ENCODE peak calls at places on chromosomes 2 and 18, in ten cellular contexts. D is transverse colon, B is uterus, L is tibial nerve, P is breast epithelium, Q is sigmoid colon, E is adrenal gland, J is suprapubic skin, G is HCT116, T is IMR-90. C is an unnamed sample.

GRCh38 chr18:21682276-21683051 is 22.1 kb downstream of the ABHD3 start:
- DNase-seq in D (no peak), B (no peak), L (peak; percentile 11), P (no peak), Q (no peak), E (no peak), J (no peak), G (no peak), T (peak; percentile 67), C (no peak)

GRCh38 chr2:8682719-8683667 is 1.1 kb downstream of the ID2 start:
- DNase-seq in D (peak; percentile 56), B (peak; percentile 40), L (peak; percentile 43), P (peak; percentile 40), Q (peak; percentile 74), E (peak; percentile 77), J (no peak), G (peak; percentile 8), T (peak; percentile 55), C (no peak)

GRCh38 chr2:204849887-204850286 is 304.6 kb downstream of the PARD3B start:
- DNase-seq in D (no peak), B (no peak), L (no peak), P (no peak), Q (no peak), E (no peak), J (no peak), G (no peak), T (no peak), C (no peak)

GRCh38 chr18:48894799-48895346 is 55.9 kb downstream of the SMAD7 start:
- DNase-seq in D (no peak), B (no peak), L (no peak), P (no peak), Q (peak; percentile 38), E (no peak), J (peak; percentile 31), G (no peak), T (no peak), C (no peak)

GRCh38 chr2:208189782-208190181 is at the start of gene C2orf80:
- DNase-seq in D (no peak), B (no peak), L (no peak), P (no peak), Q (no peak), E (no peak), J (no peak), G (no peak), T (no peak), C (no peak)

GRCh38 chr2:143629344-143629743 is 500.1 kb downstream of the ARHGAP15 start:
- DNase-seq in D (no peak), B (no peak), L (no peak), P (no peak), Q (no peak), E (no peak), J (no peak), G (no peak), T (peak; percentile 63), C (no peak)

GRCh38 chr18:57664600-57665165 is 43.0 kb upstream of the NARS1 start:
- DNase-seq in D (no peak), B (no peak), L (no peak), P (no peak), Q (no peak), E (no peak), J (no peak), G (no peak), T (no peak), C (no peak)

GRCh38 chr18:26865557-26865956 is at the start of gene AQP4:
- DNase-seq in D (no peak), B (no peak), L (no peak), P (no peak), Q (no peak), E (no peak), J (no peak), G (no peak), T (no peak), C (no peak)

GRCh38 chr18:39870586-39870985 is 2084.4 kb upstream of the PIK3C3 start:
- DNase-seq in D (no peak), B (no peak), L (no peak), P (no peak), Q (no peak), E (no peak), J (no peak), G (no peak), T (no peak), C (no peak)

GRCh38 chr2:99748344-99748743 is 258.5 kb upstream of the REV1 start:
- DNase-seq in D (no peak), B (no peak), L (no peak), P (no peak), Q (no peak), E (no peak), J (no peak), G (no peak), T (no peak), C (no peak)

GRCh38 chr2:156538083-156538504 is 101.9 kb downstream of the GPD2 start:
- DNase-seq in D (no peak), B (no peak), L (no peak), P (no peak), Q (no peak), E (no peak), J (no peak), G (no peak), T (peak; percentile 4), C (no peak)

GRCh38 chr2:227939271-227940027 is 68.0 kb downstream of the DAW1 start:
- DNase-seq in D (no peak), B (no peak), L (no peak), P (no peak), Q (no peak), E (peak; percentile 52), J (no peak), G (peak; percentile 60), T (peak; percentile 15), C (no peak)

GRCh38 chr2:207764096-207764630 is 5.5 kb downstream of the FZD5 start:
- DNase-seq in D (no peak), B (no peak), L (no peak), P (no peak), Q (no peak), E (no peak), J (no peak), G (no peak), T (no peak), C (no peak)

GRCh38 chr2:526918-527317 is 150.3 kb downstream of the TMEM18 start:
- DNase-seq in D (no peak), B (no peak), L (no peak), P (no peak), Q (no peak), E (no peak), J (no peak), G (no peak), T (no peak), C (no peak)

GRCh38 chr2:105576050-105576439 is 168.7 kb upstream of the NCK2 start:
- DNase-seq in D (no peak), B (no peak), L (no peak), P (no peak), Q (no peak), E (no peak), J (no peak), G (no peak), T (no peak), C (no peak)

GRCh38 chr2:25982968-25983280 is 627 bp upstream of the KIF3C start:
- DNase-seq in D (no peak), B (no peak), L (no peak), P (no peak), Q (no peak), E (no peak), J (no peak), G (no peak), T (no peak), C (no peak)
- H3K27ac ChIP-seq in D (no peak overlapping the region), B (peak overlapping the region; percentile 69), L (peak overlapping the region; percentile 88), P (peak overlapping the region; percentile 74), Q (peak overlapping the region; percentile 68), E (no peak overlapping the region), J (no peak overlapping the region), G (peak overlapping the region; percentile 8), T (no peak overlapping the region), C (peak overlapping the region; percentile 87)

GRCh38 chr2:86633094-86633740 is 9.6 kb upstream of the RNF103 start:
- DNase-seq in D (peak; percentile 35), B (no peak), L (no peak), P (no peak), Q (no peak), E (no peak), J (no peak), G (no peak), T (no peak), C (no peak)

GRCh38 chr2:86632672-86633071 is 9.0 kb upstream of the RNF103 start:
- DNase-seq in D (no peak), B (no peak), L (no peak), P (no peak), Q (no peak), E (no peak), J (no peak), G (no peak), T (no peak), C (no peak)

GRCh38 chr2:86628091-86628522 is 4.4 kb upstream of the RNF103 start:
- DNase-seq in D (no peak), B (no peak), L (no peak), P (no peak), Q (peak; percentile 68), E (no peak), J (no peak), G (no peak), T (no peak), C (no peak)

GRCh38 chr2:86634352-86634751 is 10.7 kb upstream of the RNF103 start:
- DNase-seq in D (no peak), B (no peak), L (no peak), P (no peak), Q (no peak), E (no peak), J (no peak), G (no peak), T (no peak), C (no peak)

GRCh38 chr2:86631846-86632485 is 8.3 kb upstream of the RNF103 start:
- DNase-seq in D (no peak), B (no peak), L (no peak), P (no peak), Q (no peak), E (no peak), J (no peak), G (no peak), T (no peak), C (no peak)
- H3K4me3 ChIP-seq in D (no peak overlapping the region), B (no peak overlapping the region), L (no peak overlapping the region), P (no peak overlapping the region), Q (no peak overlapping the region), E (no peak overlapping the region), J (peak overlapping the region; percentile 14), G (no peak overlapping the region), T (no peak overlapping the region), C (no peak overlapping the region)

GRCh38 chr2:238320246-238320647 is at the start of gene TRAF3IP1:
- DNase-seq in D (peak; percentile 96), B (peak; percentile 94), L (peak; percentile 80), P (peak; percentile 90), Q (peak; percentile 97), E (peak; percentile 97), J (peak; percentile 96), G (peak; percentile 77), T (peak; percentile 89), C (peak; percentile 7)
- TF ChIP-seq POLR2A in D (no peak), B (peak; percentile 67), L (peak; percentile 49), P (no peak), Q (no peak), E (peak; percentile 42), J (no peak), G (no peak), T (no peak), C (peak; percentile 25)

DNA sequence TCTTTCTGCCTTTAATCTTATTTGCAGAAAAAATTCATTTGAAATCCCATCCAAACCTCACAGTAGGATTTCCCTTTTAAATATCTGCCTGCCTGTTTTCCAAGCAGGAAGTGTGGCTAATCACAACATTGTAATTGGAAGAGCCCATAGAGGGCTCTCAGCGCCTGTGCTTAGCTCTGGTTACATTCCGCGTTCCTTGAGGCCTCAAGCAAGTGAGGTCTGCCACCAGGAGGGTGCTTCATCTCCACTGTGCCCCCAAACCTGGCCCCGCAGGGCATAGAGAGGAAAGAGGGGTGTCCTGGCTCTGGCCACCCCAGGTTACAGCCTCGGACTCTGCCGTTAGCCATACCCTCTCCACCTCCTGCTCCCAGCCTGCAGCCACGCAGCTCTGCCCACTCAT is 214.8 kb downstream of the SP3 start:
- DNase-seq in D (no peak), B (no peak), L (no peak), P (no peak), Q (no peak), E (no peak), J (no peak), G (no peak), T (peak; percentile 25), C (no peak)
- H3K27ac ChIP-seq in D (no peak overlapping the region), B (no peak overlapping the region), L (no peak overlapping the region), P (no peak overlapping the region), Q (no peak overlapping the region), E (no peak overlapping the region), J (no peak overlapping the region), G (no peak overlapping the region), T (no peak overlapping the region), C (no peak overlapping the region)

C was measured in esophagus squamous epithelium.